ENCODE peak calls at places on chromosome 21, in five cellular contexts. One of them, this sample, is unnamed.

GRCh38 chr21:38942617-38943245 is 137.0 kb downstream of the ETS2 start:
- DNase-seq in A549: no peak
- DNase-seq in GM12878: no peak
- DNase-seq in HepG2: no peak
- DNase-seq in K562: no peak
- DNase-seq in this sample: no peak

GRCh38 chr21:45555557-45556301 is 13.5 kb upstream of the SLC19A1 start:
- DNase-seq in A549: peak
- DNase-seq in GM12878: peak
- DNase-seq in HepG2: peak
- DNase-seq in K562: peak
- DNase-seq in this sample: peak

GRCh38 chr21:44872266-44872567 is 1.3 kb downstream of the PTTG1IP start:
- DNase-seq in A549: no peak
- DNase-seq in GM12878: no peak
- DNase-seq in HepG2: peak
- DNase-seq in K562: no peak
- DNase-seq in this sample: no peak

GRCh38 chr21:18608226-18608625 is 204.6 kb upstream of the TMPRSS15 start:
- DNase-seq in A549: no peak
- DNase-seq in GM12878: no peak
- DNase-seq in HepG2: no peak
- DNase-seq in K562: no peak
- DNase-seq in this sample: no peak

GRCh38 chr21:27741736-27742135 is 774.8 kb upstream of the ADAMTS5 start:
- DNase-seq in A549: no peak
- DNase-seq in GM12878: no peak
- DNase-seq in HepG2: no peak
- DNase-seq in K562: no peak
- DNase-seq in this sample: no peak

GRCh38 chr21:46126321-46127238 is 28.7 kb downstream of the COL6A2 start:
- DNase-seq in A549: no peak
- DNase-seq in GM12878: no peak
- DNase-seq in HepG2: no peak
- DNase-seq in K562: no peak
- DNase-seq in this sample: peak

GRCh38 chr21:39451332-39452206 is at the start of gene SH3BGR:
- DNase-seq in A549: no peak
- DNase-seq in GM12878: no peak
- DNase-seq in HepG2: no peak
- DNase-seq in K562: peak
- DNase-seq in this sample: peak

GRCh38 chr21:39715804-39716397 is 29.1 kb upstream of the IGSF5 start:
- DNase-seq in A549: peak
- DNase-seq in GM12878: no peak
- DNase-seq in HepG2: peak
- DNase-seq in K562: peak
- DNase-seq in this sample: peak

GRCh38 chr21:32257952-32258785 is 20.7 kb downstream of the MIS18A start:
- DNase-seq in A549: peak
- DNase-seq in GM12878: no peak
- DNase-seq in HepG2: peak
- DNase-seq in K562: peak
- DNase-seq in this sample: peak

GRCh38 chr21:27429612-27430361 is 462.9 kb upstream of the ADAMTS5 start:
- DNase-seq in A549: no peak
- DNase-seq in GM12878: no peak
- DNase-seq in HepG2: no peak
- DNase-seq in K562: no peak
- DNase-seq in this sample: no peak

GRCh38 chr21:36126621-36127110 is 8.2 kb upstream of the CBR3 start:
- DNase-seq in A549: no peak
- DNase-seq in GM12878: no peak
- DNase-seq in HepG2: no peak
- DNase-seq in K562: no peak
- DNase-seq in this sample: no peak

GRCh38 chr21:36126166-36126565 is 8.7 kb upstream of the CBR3 start:
- DNase-seq in A549: no peak
- DNase-seq in GM12878: no peak
- DNase-seq in HepG2: no peak
- DNase-seq in K562: no peak
- DNase-seq in this sample: no peak

GRCh38 chr21:36127977-36128376 is 6.9 kb upstream of the CBR3 start:
- DNase-seq in A549: no peak
- DNase-seq in GM12878: no peak
- DNase-seq in HepG2: no peak
- DNase-seq in K562: no peak
- DNase-seq in this sample: no peak

GRCh38 chr21:36127250-36127904 is 7.5 kb upstream of the CBR3 start:
- DNase-seq in A549: no peak
- DNase-seq in GM12878: no peak
- DNase-seq in HepG2: peak
- DNase-seq in K562: no peak
- DNase-seq in this sample: no peak

DNA sequence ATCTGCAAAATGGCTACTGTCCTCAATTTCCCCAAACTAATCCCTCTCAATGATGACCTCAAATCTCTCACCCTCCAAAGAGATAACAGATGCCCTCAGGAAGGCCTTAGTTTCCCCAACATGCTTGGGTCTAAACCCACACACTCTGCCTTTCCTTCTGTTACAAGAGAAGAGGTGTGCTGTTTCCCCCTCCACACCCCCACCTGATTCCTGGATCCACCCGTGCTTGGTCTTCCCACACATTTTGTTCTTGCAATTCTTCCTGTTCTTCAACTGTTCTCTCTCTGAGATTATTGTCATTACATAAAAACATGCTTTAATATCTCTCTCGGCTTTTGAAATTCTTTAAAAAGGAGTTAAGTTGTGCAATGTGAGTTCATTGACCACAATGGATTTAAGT is 5.7 kb upstream of the CBR3 start:
- DNase-seq in A549: no peak
- DNase-seq in GM12878: no peak
- DNase-seq in HepG2: no peak
- DNase-seq in K562: no peak
- DNase-seq in this sample: no peak
- TF ChIP-seq ESRRA in A549: no peak
- TF ChIP-seq ESRRA in GM12878: no peak
- TF ChIP-seq ESRRA in HepG2: no peak
- TF ChIP-seq ESRRA in K562: no peak
- TF ChIP-seq ESRRA in this sample: no peak

DNA sequence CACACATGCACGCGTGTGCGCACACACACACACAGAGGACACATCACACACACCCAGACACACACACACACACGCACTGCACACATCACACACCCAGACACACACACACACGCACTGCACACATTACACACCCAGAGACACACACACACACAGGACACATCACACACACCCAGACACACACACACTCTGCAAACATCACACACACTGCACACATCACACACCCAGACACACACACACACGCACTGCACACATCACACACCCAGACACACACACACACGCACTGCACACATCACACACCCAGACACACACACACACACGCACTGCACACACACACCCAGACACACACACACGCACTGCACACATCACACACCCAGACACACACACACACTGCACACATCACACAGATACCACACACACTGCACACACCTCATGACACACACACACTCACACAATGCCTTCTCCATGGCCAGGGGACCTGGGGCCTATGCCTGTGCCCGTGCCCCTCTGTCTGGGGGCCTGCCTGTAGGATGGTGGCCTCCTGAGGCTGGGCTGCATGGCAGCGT is 24.4 kb downstream of the CRYAA start:
- DNase-seq in A549: no peak
- DNase-seq in GM12878: no peak
- DNase-seq in HepG2: no peak
- DNase-seq in K562: no peak
- DNase-seq in this sample: no peak
- TF ChIP-seq ESRRA in A549: no peak
- TF ChIP-seq ESRRA in GM12878: no peak
- TF ChIP-seq ESRRA in HepG2: no peak
- TF ChIP-seq ESRRA in K562: no peak
- TF ChIP-seq ESRRA in this sample: no peak

GRCh38 chr21:42091899-42092508 is 20.9 kb downstream of the UMODL1 start:
- DNase-seq in A549: no peak
- DNase-seq in GM12878: no peak
- DNase-seq in HepG2: no peak
- DNase-seq in K562: no peak
- DNase-seq in this sample: peak
- TF ChIP-seq ESRRA in A549: no peak
- TF ChIP-seq ESRRA in GM12878: no peak
- TF ChIP-seq ESRRA in HepG2: no peak
- TF ChIP-seq ESRRA in K562: no peak
- TF ChIP-seq ESRRA in this sample: no peak

GRCh38 chr21:29022141-29022540 is 2.3 kb upstream of the USP16 start:
- DNase-seq in A549: no peak
- DNase-seq in GM12878: no peak
- DNase-seq in HepG2: peak
- DNase-seq in K562: no peak
- DNase-seq in this sample: no peak

GRCh38 chr21:29018540-29018939 is 609 bp downstream of the RWDD2B start:
- DNase-seq in A549: no peak
- DNase-seq in GM12878: no peak
- DNase-seq in HepG2: no peak
- DNase-seq in K562: no peak
- DNase-seq in this sample: no peak

DNA sequence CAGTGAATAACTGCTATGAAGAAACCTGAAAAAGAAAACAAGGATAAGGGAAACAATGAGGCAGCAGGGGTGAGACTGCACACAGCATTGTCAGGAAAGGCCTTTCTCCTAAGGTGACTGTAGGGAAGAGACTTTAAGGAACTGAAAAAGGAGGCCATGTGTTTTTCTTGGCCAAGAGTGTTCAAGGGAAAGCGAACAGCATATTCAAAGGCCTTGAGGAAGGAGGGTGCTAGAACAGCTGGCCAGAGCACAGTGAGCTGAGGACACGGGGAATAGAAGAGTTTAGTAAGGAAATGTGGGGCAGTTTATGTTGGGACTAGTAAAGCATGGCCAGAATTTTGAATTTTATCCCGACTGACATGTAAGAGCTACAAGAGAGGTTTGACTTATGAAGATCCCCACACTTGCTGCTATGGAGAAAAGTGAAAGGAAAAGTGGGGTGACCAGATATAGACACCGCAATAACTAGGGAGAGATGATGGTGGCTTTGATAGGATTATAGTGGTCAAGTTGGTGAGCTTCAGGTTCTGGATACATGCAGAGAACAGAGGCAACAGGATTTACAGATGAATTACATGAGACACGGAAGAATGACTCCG is 1.4 kb downstream of the RWDD2B start:
- DNase-seq in A549: no peak
- DNase-seq in GM12878: no peak
- DNase-seq in HepG2: no peak
- DNase-seq in K562: no peak
- DNase-seq in this sample: no peak
- TF ChIP-seq ESRRA in A549: no peak
- TF ChIP-seq ESRRA in GM12878: no peak
- TF ChIP-seq ESRRA in HepG2: no peak
- TF ChIP-seq ESRRA in K562: no peak
- TF ChIP-seq ESRRA in this sample: no peak

GRCh38 chr21:14453339-14453738 is 70.4 kb upstream of the HSPA13 start:
- DNase-seq in A549: no peak
- DNase-seq in GM12878: peak
- DNase-seq in HepG2: no peak
- DNase-seq in K562: no peak
- DNase-seq in this sample: no peak

GRCh38 chr21:14453964-14454641 is 71.2 kb upstream of the HSPA13 start:
- DNase-seq in A549: no peak
- DNase-seq in GM12878: peak
- DNase-seq in HepG2: no peak
- DNase-seq in K562: peak
- DNase-seq in this sample: no peak

GRCh38 chr21:14452842-14453241 is 69.9 kb upstream of the HSPA13 start:
- DNase-seq in A549: no peak
- DNase-seq in GM12878: peak
- DNase-seq in HepG2: no peak
- DNase-seq in K562: no peak
- DNase-seq in this sample: no peak

GRCh38 chr21:14452031-14452778 is 69.3 kb upstream of the HSPA13 start:
- DNase-seq in A549: no peak
- DNase-seq in GM12878: no peak
- DNase-seq in HepG2: no peak
- DNase-seq in K562: peak
- DNase-seq in this sample: no peak

DNA sequence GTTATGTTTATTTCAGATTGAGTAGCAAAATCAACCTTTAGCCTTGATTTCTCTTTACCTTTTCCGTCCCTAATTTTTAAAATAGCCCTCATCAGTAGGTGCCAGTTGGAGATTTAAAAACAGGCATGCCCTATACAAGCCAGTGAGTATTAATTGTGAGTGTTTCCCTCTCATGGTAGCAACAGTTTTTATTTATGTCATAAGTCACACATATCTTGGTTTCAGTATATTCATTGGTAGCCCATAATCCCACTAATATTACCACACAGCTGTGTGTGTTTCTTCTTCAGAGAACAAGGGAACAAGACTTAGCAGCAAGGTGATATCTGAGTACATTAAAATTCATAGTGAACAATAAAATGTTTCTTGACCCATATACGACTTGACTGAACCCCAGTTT is 68.6 kb upstream of the HSPA13 start:
- DNase-seq in A549: no peak
- DNase-seq in GM12878: no peak
- DNase-seq in HepG2: no peak
- DNase-seq in K562: no peak
- DNase-seq in this sample: no peak
- TF ChIP-seq ESRRA in A549: no peak
- TF ChIP-seq ESRRA in GM12878: no peak
- TF ChIP-seq ESRRA in HepG2: no peak
- TF ChIP-seq ESRRA in K562: no peak
- TF ChIP-seq ESRRA in this sample: no peak

GRCh38 chr21:25578070-25578961 is 29.0 kb downstream of the MRPL39 start:
- DNase-seq in A549: no peak
- DNase-seq in GM12878: peak
- DNase-seq in HepG2: peak
- DNase-seq in K562: no peak
- DNase-seq in this sample: no peak
- TF ChIP-seq ESRRA in A549: no peak
- TF ChIP-seq ESRRA in GM12878: no peak
- TF ChIP-seq ESRRA in HepG2: no peak
- TF ChIP-seq ESRRA in K562: peak
- TF ChIP-seq ESRRA in this sample: no peak